ENCODE peak calls at places on chromosomes 1 and 21, in eight cellular contexts. X is endodermal cell, P is bronchial epithelial cell, M is body of pancreas, S is AG04450, E is memory B cell, K is fibroblast of lung, B is KBM-7. O is an unnamed sample.

GRCh38 chr1:36807262-36807661 is 227.1 kb downstream of the GRIK3 start:
- DNase-seq in S (no peak), K (no peak), M (no peak), X (no peak), B (no peak), E (no peak), P (no peak), O (no peak)

GRCh38 chr1:221223281-221223680 is 344.0 kb downstream of the HLX start:
- DNase-seq in X (no peak), S (no peak), M (no peak), E (no peak), B (no peak), P (no peak), K (no peak), O (no peak)

GRCh38 chr1:229408458-229409037 is 25.3 kb downstream of the ACTA1 start:
- DNase-seq in E (no peak), X (peak), K (no peak), P (no peak), B (no peak), S (no peak), M (no peak), O (peak)

GRCh38 chr21:42191064-42191463 is 27.9 kb upstream of the ABCG1 start:
- DNase-seq in K (no peak), B (no peak), M (no peak), S (no peak), E (no peak), X (no peak), P (no peak), O (no peak)

GRCh38 chr1:244854175-244854574 is 10.2 kb downstream of the HNRNPU start:
- DNase-seq in P (no peak), E (no peak), K (no peak), X (no peak), M (no peak), B (peak), S (no peak), O (no peak)

GRCh38 chr1:108896160-108897150 is 19.7 kb downstream of the GPSM2 start:
- DNase-seq in P (no peak), B (peak), S (peak), M (no peak), E (no peak), K (peak), X (peak), O (no peak)

GRCh38 chr1:147717051-147717705 is 43.2 kb downstream of the GJA5 start:
- DNase-seq in P (peak), K (no peak), B (no peak), S (no peak), X (no peak), E (no peak), M (peak), O (peak)

GRCh38 chr1:226061793-226062557 is 541 bp upstream of the H3-3A start:
- DNase-seq in S (no peak), B (peak), K (peak), X (peak), M (peak), P (peak), E (no peak), O (peak)

GRCh38 chr1:58584082-58584895 is 7.2 kb upstream of the TACSTD2 start:
- DNase-seq in B (peak), E (no peak), X (peak), K (peak), S (peak), M (peak), P (peak), O (peak)

GRCh38 chr1:172273668-172274396 is 146.7 kb upstream of the C1orf105 start:
- DNase-seq in P (peak), M (no peak), K (no peak), E (no peak), B (no peak), S (no peak), X (no peak), O (peak)

GRCh38 chr1:157496121-157496526 is 56.2 kb downstream of the FCRL5 start:
- DNase-seq in S (no peak), E (peak), P (peak), B (peak), M (peak), X (peak), K (peak), O (peak)

O was measured in epithelial cell of esophagus.